ENCODE peak calls at places on chromosomes 1 and 21, in nine cellular contexts. One of them, this sample, is unnamed.

GRCh38 chr1:198656500-198656932 is 17.7 kb downstream of the PTPRC start:
- DNase-seq in left ventricle myocardium inferior: no peak
- DNase-seq in fibroblast of lung: no peak
- DNase-seq in CD4-positive, alpha-beta T cell: peak; percentile 72
- DNase-seq in brain microvascular endothelial cell: no peak
- DNase-seq in fibroblast of pulmonary artery: peak; percentile 24
- DNase-seq in tibial nerve: peak; percentile 37
- DNase-seq in astrocyte of the cerebellum: no peak
- DNase-seq in progenitor cell of endocrine pancreas: no peak
- DNase-seq in this sample: peak; percentile 58

GRCh38 chr1:87274851-87275250 is 53.8 kb upstream of the LMO4 start:
- DNase-seq in left ventricle myocardium inferior: no peak
- DNase-seq in progenitor cell of endocrine pancreas: no peak
- DNase-seq in brain microvascular endothelial cell: no peak
- DNase-seq in astrocyte of the cerebellum: no peak
- DNase-seq in CD4-positive, alpha-beta T cell: no peak
- DNase-seq in fibroblast of lung: no peak
- DNase-seq in tibial nerve: no peak
- DNase-seq in fibroblast of pulmonary artery: no peak
- DNase-seq in this sample: no peak

GRCh38 chr1:157042852-157043251 is 2.7 kb downstream of the ARHGEF11 start:
- DNase-seq in left ventricle myocardium inferior: no peak
- DNase-seq in tibial nerve: no peak
- DNase-seq in CD4-positive, alpha-beta T cell: no peak
- DNase-seq in fibroblast of lung: no peak
- DNase-seq in brain microvascular endothelial cell: no peak
- DNase-seq in fibroblast of pulmonary artery: peak; percentile 34
- DNase-seq in progenitor cell of endocrine pancreas: no peak
- DNase-seq in astrocyte of the cerebellum: no peak
- DNase-seq in this sample: no peak

GRCh38 chr21:42599962-42600361 is 53.5 kb upstream of the PDE9A start:
- DNase-seq in left ventricle myocardium inferior: no peak
- DNase-seq in fibroblast of pulmonary artery: no peak
- DNase-seq in fibroblast of lung: no peak
- DNase-seq in progenitor cell of endocrine pancreas: no peak
- DNase-seq in brain microvascular endothelial cell: no peak
- DNase-seq in CD4-positive, alpha-beta T cell: no peak
- DNase-seq in tibial nerve: no peak
- DNase-seq in astrocyte of the cerebellum: no peak
- DNase-seq in this sample: no peak

GRCh38 chr1:160607051-160608032 is 28.0 kb upstream of the CD84 start:
- DNase-seq in tibial nerve: peak; percentile 36
- DNase-seq in brain microvascular endothelial cell: peak; percentile 78
- DNase-seq in CD4-positive, alpha-beta T cell: no peak
- DNase-seq in fibroblast of pulmonary artery: peak; percentile 88
- DNase-seq in progenitor cell of endocrine pancreas: peak; percentile 26
- DNase-seq in astrocyte of the cerebellum: peak; percentile 63
- DNase-seq in fibroblast of lung: peak; percentile 68
- DNase-seq in left ventricle myocardium inferior: no peak
- DNase-seq in this sample: peak; percentile 28

GRCh38 chr1:58767143-58767542 is 16.7 kb downstream of the JUN start:
- DNase-seq in fibroblast of pulmonary artery: no peak
- DNase-seq in tibial nerve: no peak
- DNase-seq in CD4-positive, alpha-beta T cell: no peak
- DNase-seq in left ventricle myocardium inferior: no peak
- DNase-seq in fibroblast of lung: no peak
- DNase-seq in astrocyte of the cerebellum: no peak
- DNase-seq in brain microvascular endothelial cell: no peak
- DNase-seq in progenitor cell of endocrine pancreas: no peak
- DNase-seq in this sample: no peak

GRCh38 chr1:8211620-8212442 is 106.1 kb upstream of the SLC45A1 start:
- DNase-seq in progenitor cell of endocrine pancreas: no peak
- DNase-seq in CD4-positive, alpha-beta T cell: no peak
- DNase-seq in tibial nerve: peak; percentile 43
- DNase-seq in left ventricle myocardium inferior: no peak
- DNase-seq in fibroblast of lung: peak; percentile 100
- DNase-seq in fibroblast of pulmonary artery: peak; percentile 99
- DNase-seq in astrocyte of the cerebellum: peak; percentile 96
- DNase-seq in brain microvascular endothelial cell: peak; percentile 94
- DNase-seq in this sample: no peak

GRCh38 chr1:226320930-226321329 is 12.0 kb upstream of the LIN9 start:
- DNase-seq in brain microvascular endothelial cell: no peak
- DNase-seq in progenitor cell of endocrine pancreas: no peak
- DNase-seq in left ventricle myocardium inferior: no peak
- DNase-seq in CD4-positive, alpha-beta T cell: no peak
- DNase-seq in fibroblast of lung: no peak
- DNase-seq in fibroblast of pulmonary artery: no peak
- DNase-seq in astrocyte of the cerebellum: no peak
- DNase-seq in tibial nerve: no peak
- DNase-seq in this sample: no peak

GRCh38 chr1:43619996-43620920 is 29.7 kb upstream of the KDM4A start:
- DNase-seq in fibroblast of lung: no peak
- DNase-seq in progenitor cell of endocrine pancreas: no peak
- DNase-seq in tibial nerve: no peak
- DNase-seq in brain microvascular endothelial cell: no peak
- DNase-seq in fibroblast of pulmonary artery: no peak
- DNase-seq in left ventricle myocardium inferior: no peak
- DNase-seq in CD4-positive, alpha-beta T cell: no peak
- DNase-seq in astrocyte of the cerebellum: no peak
- DNase-seq in this sample: no peak

GRCh38 chr1:42469727-42470126 is 6.6 kb downstream of the CCDC30 start:
- DNase-seq in progenitor cell of endocrine pancreas: no peak
- DNase-seq in left ventricle myocardium inferior: no peak
- DNase-seq in tibial nerve: no peak
- DNase-seq in fibroblast of lung: no peak
- DNase-seq in astrocyte of the cerebellum: no peak
- DNase-seq in brain microvascular endothelial cell: no peak
- DNase-seq in CD4-positive, alpha-beta T cell: no peak
- DNase-seq in fibroblast of pulmonary artery: no peak
- DNase-seq in this sample: no peak

GRCh38 chr1:145799806-145800205 is 24.1 kb downstream of the RNF115 start:
- DNase-seq in brain microvascular endothelial cell: no peak
- DNase-seq in CD4-positive, alpha-beta T cell: no peak
- DNase-seq in left ventricle myocardium inferior: no peak
- DNase-seq in fibroblast of lung: peak; percentile 62
- DNase-seq in astrocyte of the cerebellum: no peak
- DNase-seq in fibroblast of pulmonary artery: no peak
- DNase-seq in progenitor cell of endocrine pancreas: no peak
- DNase-seq in tibial nerve: no peak
- DNase-seq in this sample: no peak

GRCh38 chr1:210445931-210446330 is 117.2 kb downstream of the HHAT start:
- DNase-seq in progenitor cell of endocrine pancreas: no peak
- DNase-seq in left ventricle myocardium inferior: no peak
- DNase-seq in brain microvascular endothelial cell: no peak
- DNase-seq in astrocyte of the cerebellum: no peak
- DNase-seq in fibroblast of pulmonary artery: no peak
- DNase-seq in fibroblast of lung: no peak
- DNase-seq in tibial nerve: no peak
- DNase-seq in CD4-positive, alpha-beta T cell: no peak
- DNase-seq in this sample: no peak

GRCh38 chr1:108703939-108704338 is 8.8 kb upstream of the FNDC7 start:
- DNase-seq in left ventricle myocardium inferior: no peak
- DNase-seq in progenitor cell of endocrine pancreas: no peak
- DNase-seq in fibroblast of lung: no peak
- DNase-seq in fibroblast of pulmonary artery: no peak
- DNase-seq in tibial nerve: no peak
- DNase-seq in CD4-positive, alpha-beta T cell: no peak
- DNase-seq in brain microvascular endothelial cell: peak; percentile 32
- DNase-seq in astrocyte of the cerebellum: no peak
- DNase-seq in this sample: no peak

GRCh38 chr1:231724876-231725647 is 98.5 kb downstream of the DISC1 start:
- DNase-seq in CD4-positive, alpha-beta T cell: no peak
- DNase-seq in tibial nerve: no peak
- DNase-seq in astrocyte of the cerebellum: peak; percentile 20
- DNase-seq in fibroblast of pulmonary artery: peak; percentile 77
- DNase-seq in left ventricle myocardium inferior: no peak
- DNase-seq in progenitor cell of endocrine pancreas: no peak
- DNase-seq in fibroblast of lung: peak; percentile 50
- DNase-seq in brain microvascular endothelial cell: peak; percentile 35
- DNase-seq in this sample: no peak

GRCh38 chr1:179924268-179924667 is 30.3 kb upstream of the CEP350 start:
- DNase-seq in CD4-positive, alpha-beta T cell: no peak
- DNase-seq in tibial nerve: no peak
- DNase-seq in fibroblast of pulmonary artery: no peak
- DNase-seq in brain microvascular endothelial cell: no peak
- DNase-seq in progenitor cell of endocrine pancreas: no peak
- DNase-seq in fibroblast of lung: no peak
- DNase-seq in astrocyte of the cerebellum: no peak
- DNase-seq in left ventricle myocardium inferior: no peak
- DNase-seq in this sample: no peak

GRCh38 chr1:53321366-53321765 is 6.5 kb downstream of the LRP8 start:
- DNase-seq in progenitor cell of endocrine pancreas: peak; percentile 40
- DNase-seq in CD4-positive, alpha-beta T cell: no peak
- DNase-seq in brain microvascular endothelial cell: no peak
- DNase-seq in astrocyte of the cerebellum: no peak
- DNase-seq in left ventricle myocardium inferior: no peak
- DNase-seq in fibroblast of lung: no peak
- DNase-seq in fibroblast of pulmonary artery: no peak
- DNase-seq in tibial nerve: no peak
- DNase-seq in this sample: no peak
- TF ChIP-seq CTCF in progenitor cell of endocrine pancreas: peak; percentile 59
- TF ChIP-seq CTCF in CD4-positive, alpha-beta T cell: no peak
- TF ChIP-seq CTCF in brain microvascular endothelial cell: peak; percentile 60
- TF ChIP-seq CTCF in astrocyte of the cerebellum: peak; percentile 46
- TF ChIP-seq CTCF in left ventricle myocardium inferior: no peak
- TF ChIP-seq CTCF in fibroblast of lung: peak; percentile 28
- TF ChIP-seq CTCF in fibroblast of pulmonary artery: peak; percentile 15
- TF ChIP-seq CTCF in tibial nerve: no peak
- TF ChIP-seq CTCF in this sample: no peak

GRCh38 chr1:100499412-100499811 is 38.5 kb upstream of the GPR88 start:
- DNase-seq in brain microvascular endothelial cell: no peak
- DNase-seq in CD4-positive, alpha-beta T cell: no peak
- DNase-seq in left ventricle myocardium inferior: no peak
- DNase-seq in tibial nerve: no peak
- DNase-seq in progenitor cell of endocrine pancreas: no peak
- DNase-seq in fibroblast of lung: peak; percentile 13
- DNase-seq in astrocyte of the cerebellum: no peak
- DNase-seq in fibroblast of pulmonary artery: peak; percentile 16
- DNase-seq in this sample: no peak

GRCh38 chr1:100494393-100495084 is 43.4 kb upstream of the GPR88 start:
- DNase-seq in fibroblast of lung: peak; percentile 50
- DNase-seq in left ventricle myocardium inferior: no peak
- DNase-seq in tibial nerve: no peak
- DNase-seq in fibroblast of pulmonary artery: no peak
- DNase-seq in brain microvascular endothelial cell: peak; percentile 27
- DNase-seq in CD4-positive, alpha-beta T cell: no peak
- DNase-seq in astrocyte of the cerebellum: no peak
- DNase-seq in progenitor cell of endocrine pancreas: no peak
- DNase-seq in this sample: no peak

GRCh38 chr1:100496896-100497295 is 41.0 kb upstream of the GPR88 start:
- DNase-seq in fibroblast of pulmonary artery: no peak
- DNase-seq in astrocyte of the cerebellum: no peak
- DNase-seq in tibial nerve: no peak
- DNase-seq in left ventricle myocardium inferior: no peak
- DNase-seq in progenitor cell of endocrine pancreas: no peak
- DNase-seq in fibroblast of lung: no peak
- DNase-seq in CD4-positive, alpha-beta T cell: no peak
- DNase-seq in brain microvascular endothelial cell: no peak
- DNase-seq in this sample: no peak

GRCh38 chr1:100502052-100502792 is 35.7 kb upstream of the GPR88 start:
- DNase-seq in brain microvascular endothelial cell: no peak
- DNase-seq in fibroblast of lung: peak; percentile 6
- DNase-seq in tibial nerve: no peak
- DNase-seq in CD4-positive, alpha-beta T cell: no peak
- DNase-seq in left ventricle myocardium inferior: no peak
- DNase-seq in fibroblast of pulmonary artery: peak; percentile 52
- DNase-seq in astrocyte of the cerebellum: no peak
- DNase-seq in progenitor cell of endocrine pancreas: no peak
- DNase-seq in this sample: no peak

DNA sequence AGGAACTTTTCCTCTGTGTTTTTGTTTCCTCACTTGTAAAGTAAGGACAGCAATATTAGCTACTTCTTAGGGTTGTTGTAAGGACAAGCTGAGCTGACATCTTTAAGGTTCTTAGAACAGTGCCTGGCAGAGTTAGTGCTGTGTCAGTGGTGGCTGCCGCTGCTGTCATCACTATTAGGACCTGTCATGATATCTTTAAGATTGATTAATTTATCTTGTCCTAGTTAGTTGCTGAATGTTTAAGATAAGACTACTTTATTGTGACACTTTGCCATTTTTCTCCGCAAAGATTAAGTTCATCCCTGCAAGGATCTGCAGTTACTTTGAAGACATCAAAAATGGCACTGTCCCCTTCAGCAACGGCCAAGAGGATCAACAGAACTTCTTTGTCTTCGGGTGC is 40.1 kb upstream of the GPR88 start:
- DNase-seq in left ventricle myocardium inferior: no peak
- DNase-seq in tibial nerve: no peak
- DNase-seq in brain microvascular endothelial cell: no peak
- DNase-seq in astrocyte of the cerebellum: no peak
- DNase-seq in progenitor cell of endocrine pancreas: no peak
- DNase-seq in fibroblast of pulmonary artery: no peak
- DNase-seq in CD4-positive, alpha-beta T cell: no peak
- DNase-seq in fibroblast of lung: no peak
- DNase-seq in this sample: no peak
- TF ChIP-seq CTCF in left ventricle myocardium inferior: no peak
- TF ChIP-seq CTCF in tibial nerve: no peak
- TF ChIP-seq CTCF in brain microvascular endothelial cell: no peak
- TF ChIP-seq CTCF in astrocyte of the cerebellum: no peak
- TF ChIP-seq CTCF in progenitor cell of endocrine pancreas: no peak
- TF ChIP-seq CTCF in fibroblast of pulmonary artery: no peak
- TF ChIP-seq CTCF in CD4-positive, alpha-beta T cell: no peak
- TF ChIP-seq CTCF in fibroblast of lung: no peak
- TF ChIP-seq CTCF in this sample: no peak

GRCh38 chr21:35521293-35521692 is 472.2 kb upstream of the RUNX1 start:
- DNase-seq in astrocyte of the cerebellum: no peak
- DNase-seq in fibroblast of lung: no peak
- DNase-seq in left ventricle myocardium inferior: no peak
- DNase-seq in brain microvascular endothelial cell: no peak
- DNase-seq in tibial nerve: no peak
- DNase-seq in fibroblast of pulmonary artery: no peak
- DNase-seq in progenitor cell of endocrine pancreas: no peak
- DNase-seq in CD4-positive, alpha-beta T cell: no peak
- DNase-seq in this sample: no peak
- TF ChIP-seq CTCF in astrocyte of the cerebellum: no peak
- TF ChIP-seq CTCF in fibroblast of lung: no peak
- TF ChIP-seq CTCF in left ventricle myocardium inferior: no peak
- TF ChIP-seq CTCF in brain microvascular endothelial cell: no peak
- TF ChIP-seq CTCF in tibial nerve: no peak
- TF ChIP-seq CTCF in fibroblast of pulmonary artery: no peak
- TF ChIP-seq CTCF in progenitor cell of endocrine pancreas: no peak
- TF ChIP-seq CTCF in CD4-positive, alpha-beta T cell: no peak
- TF ChIP-seq CTCF in this sample: no peak

DNA sequence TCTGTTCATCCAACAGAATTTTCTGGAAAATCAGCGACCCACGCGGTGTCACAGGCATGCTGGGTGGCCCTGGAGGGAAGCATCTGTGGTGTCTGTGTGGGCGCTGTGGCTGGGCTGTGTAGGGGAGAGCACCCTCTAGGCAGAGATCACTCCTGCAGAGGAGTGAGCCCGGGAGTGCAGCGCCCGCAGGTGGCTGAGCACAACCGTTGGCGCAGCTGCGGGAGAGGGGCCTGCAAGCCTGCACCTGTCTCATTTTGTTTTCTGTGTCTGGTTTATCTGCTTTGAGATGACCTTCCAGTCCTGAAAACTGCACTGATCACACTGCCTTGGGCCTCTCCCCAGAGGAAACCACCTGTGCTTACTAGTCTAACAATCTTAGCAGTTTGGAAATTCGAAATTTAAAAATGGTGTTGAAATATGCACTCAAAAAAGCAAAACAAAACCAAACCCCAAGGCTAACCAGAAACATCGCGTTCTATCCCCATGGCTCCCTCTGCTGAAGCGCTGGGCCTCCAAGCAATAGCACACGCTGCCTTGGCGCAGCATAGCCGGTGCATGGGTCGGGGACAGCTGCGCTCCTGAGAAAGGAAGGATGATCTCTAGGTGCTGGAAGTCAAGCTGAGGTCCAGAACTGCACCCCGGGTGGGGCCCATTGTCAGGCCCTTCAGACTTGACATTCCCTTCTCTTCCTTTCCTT is 4.8 kb downstream of the FAM3B start:
- DNase-seq in tibial nerve: no peak
- DNase-seq in astrocyte of the cerebellum: no peak
- DNase-seq in left ventricle myocardium inferior: no peak
- DNase-seq in fibroblast of lung: no peak
- DNase-seq in fibroblast of pulmonary artery: no peak
- DNase-seq in progenitor cell of endocrine pancreas: no peak
- DNase-seq in CD4-positive, alpha-beta T cell: no peak
- DNase-seq in brain microvascular endothelial cell: no peak
- DNase-seq in this sample: no peak
- TF ChIP-seq CTCF in tibial nerve: no peak
- TF ChIP-seq CTCF in astrocyte of the cerebellum: no peak
- TF ChIP-seq CTCF in left ventricle myocardium inferior: no peak
- TF ChIP-seq CTCF in fibroblast of lung: no peak
- TF ChIP-seq CTCF in fibroblast of pulmonary artery: no peak
- TF ChIP-seq CTCF in progenitor cell of endocrine pancreas: no peak
- TF ChIP-seq CTCF in CD4-positive, alpha-beta T cell: no peak
- TF ChIP-seq CTCF in brain microvascular endothelial cell: no peak
- TF ChIP-seq CTCF in this sample: no peak

This sample was measured in natural killer cell.